ENCODE peak calls at places on chromosomes 6 and 20, in nine cellular contexts. One of them, this sample, is unnamed.

GRCh38 chr6:32816746-32817204 is at the start of gene HLA-DOB:
- DNase-seq in GM04504: no peak
- DNase-seq in HS-5: no peak
- DNase-seq in iPS-NIHi11: peak; percentile 48
- DNase-seq in NCI-H1436: no peak
- DNase-seq in Ammon's horn: peak; percentile 22
- DNase-seq in left lobe of liver: no peak
- DNase-seq in nucleus accumbens: no peak
- DNase-seq in left colon: no peak
- DNase-seq in this sample: no peak

GRCh38 chr6:134739299-134740090 is 210.4 kb downstream of the ALDH8A1 start:
- DNase-seq in GM04504: no peak
- DNase-seq in HS-5: no peak
- DNase-seq in iPS-NIHi11: no peak
- DNase-seq in NCI-H1436: no peak
- DNase-seq in Ammon's horn: no peak
- DNase-seq in left lobe of liver: no peak
- DNase-seq in nucleus accumbens: no peak
- DNase-seq in left colon: no peak
- DNase-seq in this sample: no peak

GRCh38 chr20:12098411-12098810 is 180.7 kb downstream of the BTBD3 start:
- DNase-seq in GM04504: no peak
- DNase-seq in HS-5: no peak
- DNase-seq in iPS-NIHi11: no peak
- DNase-seq in NCI-H1436: no peak
- DNase-seq in Ammon's horn: no peak
- DNase-seq in left lobe of liver: no peak
- DNase-seq in nucleus accumbens: no peak
- DNase-seq in left colon: peak; percentile 34
- DNase-seq in this sample: no peak

GRCh38 chr20:20364016-20364746 is 3.7 kb upstream of the INSM1 start:
- DNase-seq in GM04504: no peak
- DNase-seq in HS-5: no peak
- DNase-seq in iPS-NIHi11: peak; percentile 65
- DNase-seq in NCI-H1436: peak; percentile 93
- DNase-seq in Ammon's horn: no peak
- DNase-seq in left lobe of liver: no peak
- DNase-seq in nucleus accumbens: no peak
- DNase-seq in left colon: no peak
- DNase-seq in this sample: no peak

GRCh38 chr20:5342031-5342430 is 25.3 kb upstream of the PROKR2 start:
- DNase-seq in GM04504: no peak
- DNase-seq in HS-5: no peak
- DNase-seq in iPS-NIHi11: no peak
- DNase-seq in NCI-H1436: no peak
- DNase-seq in Ammon's horn: no peak
- DNase-seq in left lobe of liver: no peak
- DNase-seq in nucleus accumbens: no peak
- DNase-seq in left colon: no peak
- DNase-seq in this sample: no peak

GRCh38 chr20:62704341-62704948 is 4.2 kb upstream of the NTSR1 start:
- DNase-seq in GM04504: peak; percentile 88
- DNase-seq in HS-5: peak; percentile 64
- DNase-seq in iPS-NIHi11: peak; percentile 63
- DNase-seq in NCI-H1436: peak; percentile 32
- DNase-seq in Ammon's horn: peak; percentile 33
- DNase-seq in left lobe of liver: peak; percentile 55
- DNase-seq in nucleus accumbens: no peak
- DNase-seq in left colon: peak; percentile 74
- DNase-seq in this sample: peak; percentile 65

GRCh38 chr20:48776306-48776705 is 51.5 kb downstream of the PREX1 start:
- DNase-seq in GM04504: peak; percentile 90
- DNase-seq in HS-5: peak; percentile 85
- DNase-seq in iPS-NIHi11: no peak
- DNase-seq in NCI-H1436: no peak
- DNase-seq in Ammon's horn: peak; percentile 44
- DNase-seq in left lobe of liver: no peak
- DNase-seq in nucleus accumbens: peak; percentile 58
- DNase-seq in left colon: no peak
- DNase-seq in this sample: no peak

GRCh38 chr20:44566811-44567210 is 15.6 kb upstream of the PKIG start:
- DNase-seq in GM04504: no peak
- DNase-seq in HS-5: no peak
- DNase-seq in iPS-NIHi11: no peak
- DNase-seq in NCI-H1436: no peak
- DNase-seq in Ammon's horn: no peak
- DNase-seq in left lobe of liver: no peak
- DNase-seq in nucleus accumbens: no peak
- DNase-seq in left colon: no peak
- DNase-seq in this sample: no peak

GRCh38 chr6:35774116-35774794 is 2.1 kb upstream of the CLPSL2 start:
- DNase-seq in GM04504: no peak
- DNase-seq in HS-5: no peak
- DNase-seq in iPS-NIHi11: no peak
- DNase-seq in NCI-H1436: no peak
- DNase-seq in Ammon's horn: no peak
- DNase-seq in left lobe of liver: no peak
- DNase-seq in nucleus accumbens: no peak
- DNase-seq in left colon: no peak
- DNase-seq in this sample: no peak

GRCh38 chr6:170444056-170444505 is 109.0 kb downstream of the PSMB1 start:
- DNase-seq in GM04504: no peak
- DNase-seq in HS-5: no peak
- DNase-seq in iPS-NIHi11: no peak
- DNase-seq in NCI-H1436: no peak
- DNase-seq in Ammon's horn: no peak
- DNase-seq in left lobe of liver: no peak
- DNase-seq in nucleus accumbens: no peak
- DNase-seq in left colon: no peak
- DNase-seq in this sample: no peak

GRCh38 chr20:21516861-21517565 is 3.1 kb upstream of the NKX2-2 start:
- DNase-seq in GM04504: no peak
- DNase-seq in HS-5: no peak
- DNase-seq in iPS-NIHi11: no peak
- DNase-seq in NCI-H1436: no peak
- DNase-seq in Ammon's horn: no peak
- DNase-seq in left lobe of liver: no peak
- DNase-seq in nucleus accumbens: no peak
- DNase-seq in left colon: no peak
- DNase-seq in this sample: no peak

GRCh38 chr20:51760905-51761544 is 7.2 kb downstream of the ATP9A start:
- DNase-seq in GM04504: no peak
- DNase-seq in HS-5: peak; percentile 71
- DNase-seq in iPS-NIHi11: no peak
- DNase-seq in NCI-H1436: no peak
- DNase-seq in Ammon's horn: peak; percentile 16
- DNase-seq in left lobe of liver: no peak
- DNase-seq in nucleus accumbens: no peak
- DNase-seq in left colon: no peak
- DNase-seq in this sample: no peak

GRCh38 chr6:142902636-142903053 is 42.3 kb downstream of the HIVEP2 start:
- DNase-seq in GM04504: peak; percentile 96
- DNase-seq in HS-5: peak; percentile 88
- DNase-seq in iPS-NIHi11: no peak
- DNase-seq in NCI-H1436: no peak
- DNase-seq in Ammon's horn: peak; percentile 62
- DNase-seq in left lobe of liver: no peak
- DNase-seq in nucleus accumbens: no peak
- DNase-seq in left colon: peak; percentile 41
- DNase-seq in this sample: peak; percentile 85

GRCh38 chr6:137155830-137156229 is 17.6 kb downstream of the IL22RA2 start:
- DNase-seq in GM04504: no peak
- DNase-seq in HS-5: peak; percentile 54
- DNase-seq in iPS-NIHi11: no peak
- DNase-seq in NCI-H1436: no peak
- DNase-seq in Ammon's horn: peak; percentile 14
- DNase-seq in left lobe of liver: no peak
- DNase-seq in nucleus accumbens: no peak
- DNase-seq in left colon: no peak
- DNase-seq in this sample: no peak

GRCh38 chr6:5398530-5398929 is 137.2 kb downstream of the FARS2 start:
- DNase-seq in GM04504: no peak
- DNase-seq in HS-5: peak; percentile 41
- DNase-seq in iPS-NIHi11: no peak
- DNase-seq in NCI-H1436: no peak
- DNase-seq in Ammon's horn: no peak
- DNase-seq in left lobe of liver: no peak
- DNase-seq in nucleus accumbens: no peak
- DNase-seq in left colon: no peak
- DNase-seq in this sample: no peak

GRCh38 chr6:68279793-68280557 is 355.1 kb upstream of the ADGRB3 start:
- DNase-seq in GM04504: no peak
- DNase-seq in HS-5: peak; percentile 13
- DNase-seq in iPS-NIHi11: no peak
- DNase-seq in NCI-H1436: no peak
- DNase-seq in Ammon's horn: no peak
- DNase-seq in left lobe of liver: no peak
- DNase-seq in nucleus accumbens: no peak
- DNase-seq in left colon: no peak
- DNase-seq in this sample: no peak

GRCh38 chr6:109896333-109896732 is 81.8 kb upstream of the GPR6 start:
- DNase-seq in GM04504: peak; percentile 3
- DNase-seq in HS-5: no peak
- DNase-seq in iPS-NIHi11: no peak
- DNase-seq in NCI-H1436: no peak
- DNase-seq in Ammon's horn: no peak
- DNase-seq in left lobe of liver: no peak
- DNase-seq in nucleus accumbens: no peak
- DNase-seq in left colon: no peak
- DNase-seq in this sample: no peak

GRCh38 chr20:61120595-61121515 is 131.2 kb upstream of the CDH4 start:
- DNase-seq in GM04504: peak; percentile 49
- DNase-seq in HS-5: peak; percentile 68
- DNase-seq in iPS-NIHi11: no peak
- DNase-seq in NCI-H1436: peak; percentile 62
- DNase-seq in Ammon's horn: peak; percentile 68
- DNase-seq in left lobe of liver: no peak
- DNase-seq in nucleus accumbens: no peak
- DNase-seq in left colon: no peak
- DNase-seq in this sample: no peak

GRCh38 chr6:163263998-163264661 is 150.4 kb upstream of the QKI start:
- DNase-seq in GM04504: no peak
- DNase-seq in HS-5: no peak
- DNase-seq in iPS-NIHi11: no peak
- DNase-seq in NCI-H1436: no peak
- DNase-seq in Ammon's horn: peak; percentile 74
- DNase-seq in left lobe of liver: peak; percentile 72
- DNase-seq in nucleus accumbens: peak; percentile 56
- DNase-seq in left colon: no peak
- DNase-seq in this sample: no peak

GRCh38 chr20:35776513-35777101 is 4.8 kb downstream of the PHF20 start:
- DNase-seq in GM04504: no peak
- DNase-seq in HS-5: no peak
- DNase-seq in iPS-NIHi11: no peak
- DNase-seq in NCI-H1436: no peak
- DNase-seq in Ammon's horn: peak; percentile 54
- DNase-seq in left lobe of liver: no peak
- DNase-seq in nucleus accumbens: peak; percentile 3
- DNase-seq in left colon: peak; percentile 35
- DNase-seq in this sample: peak; percentile 57

GRCh38 chr6:43758617-43759050 is 11.4 kb upstream of the VEGFA start:
- DNase-seq in GM04504: no peak
- DNase-seq in HS-5: no peak
- DNase-seq in iPS-NIHi11: peak; percentile 90
- DNase-seq in NCI-H1436: peak; percentile 48
- DNase-seq in Ammon's horn: no peak
- DNase-seq in left lobe of liver: no peak
- DNase-seq in nucleus accumbens: no peak
- DNase-seq in left colon: peak; percentile 24
- DNase-seq in this sample: no peak

GRCh38 chr6:43396408-43397149 is 27.1 kb upstream of the ZNF318 start:
- DNase-seq in GM04504: no peak
- DNase-seq in HS-5: no peak
- DNase-seq in iPS-NIHi11: peak; percentile 47
- DNase-seq in NCI-H1436: no peak
- DNase-seq in Ammon's horn: no peak
- DNase-seq in left lobe of liver: no peak
- DNase-seq in nucleus accumbens: no peak
- DNase-seq in left colon: no peak
- DNase-seq in this sample: no peak

GRCh38 chr6:158819977-158820632 is 937 bp upstream of the EZR start:
- DNase-seq in GM04504: no peak
- DNase-seq in HS-5: peak; percentile 56
- DNase-seq in iPS-NIHi11: no peak
- DNase-seq in NCI-H1436: peak; percentile 16
- DNase-seq in Ammon's horn: no peak
- DNase-seq in left lobe of liver: no peak
- DNase-seq in nucleus accumbens: no peak
- DNase-seq in left colon: no peak
- DNase-seq in this sample: no peak

GRCh38 chr6:134707342-134707982 is 242.4 kb downstream of the ALDH8A1 start:
- DNase-seq in GM04504: no peak
- DNase-seq in HS-5: no peak
- DNase-seq in iPS-NIHi11: peak; percentile 27
- DNase-seq in NCI-H1436: peak; percentile 51
- DNase-seq in Ammon's horn: peak; percentile 40
- DNase-seq in left lobe of liver: no peak
- DNase-seq in nucleus accumbens: no peak
- DNase-seq in left colon: peak; percentile 34
- DNase-seq in this sample: no peak

GRCh38 chr20:10802201-10802600 is 128.4 kb upstream of the JAG1 start:
- DNase-seq in GM04504: no peak
- DNase-seq in HS-5: no peak
- DNase-seq in iPS-NIHi11: no peak
- DNase-seq in NCI-H1436: no peak
- DNase-seq in Ammon's horn: no peak
- DNase-seq in left lobe of liver: no peak
- DNase-seq in nucleus accumbens: no peak
- DNase-seq in left colon: no peak
- DNase-seq in this sample: no peak

GRCh38 chr6:165566088-165566828 is 96.8 kb downstream of the PDE10A start:
- DNase-seq in GM04504: no peak
- DNase-seq in HS-5: no peak
- DNase-seq in iPS-NIHi11: no peak
- DNase-seq in NCI-H1436: no peak
- DNase-seq in Ammon's horn: no peak
- DNase-seq in left lobe of liver: no peak
- DNase-seq in nucleus accumbens: no peak
- DNase-seq in left colon: no peak
- DNase-seq in this sample: no peak

GRCh38 chr6:17167327-17167979 is 65.6 kb downstream of the STMND1 start:
- DNase-seq in GM04504: no peak
- DNase-seq in HS-5: no peak
- DNase-seq in iPS-NIHi11: peak; percentile 78
- DNase-seq in NCI-H1436: peak; percentile 67
- DNase-seq in Ammon's horn: peak; percentile 32
- DNase-seq in left lobe of liver: peak; percentile 57
- DNase-seq in nucleus accumbens: peak; percentile 5
- DNase-seq in left colon: peak; percentile 45
- DNase-seq in this sample: no peak

GRCh38 chr20:48618052-48618451 is 209.7 kb downstream of the PREX1 start:
- DNase-seq in GM04504: no peak
- DNase-seq in HS-5: no peak
- DNase-seq in iPS-NIHi11: no peak
- DNase-seq in NCI-H1436: no peak
- DNase-seq in Ammon's horn: no peak
- DNase-seq in left lobe of liver: no peak
- DNase-seq in nucleus accumbens: no peak
- DNase-seq in left colon: no peak
- DNase-seq in this sample: peak; percentile 30

GRCh38 chr6:129105035-129105434 is 222.1 kb downstream of the LAMA2 start:
- DNase-seq in GM04504: no peak
- DNase-seq in HS-5: no peak
- DNase-seq in iPS-NIHi11: no peak
- DNase-seq in NCI-H1436: no peak
- DNase-seq in Ammon's horn: no peak
- DNase-seq in left lobe of liver: no peak
- DNase-seq in nucleus accumbens: no peak
- DNase-seq in left colon: no peak
- DNase-seq in this sample: no peak

This sample was measured in Peyer's patch.